ENCODE peak calls at places on chromosomes 4 and X, in four cellular contexts. T, K, J and M are unnamed samples.
A peak's percentile ranks its signal among the peaks of the same experiment; 100 is the strongest.

GRCh38 chr4:3263053-3263958 is 14.3 kb downstream of the MSANTD1 start:
- DNase-seq in T (no peak), K (no peak), J (no peak), M (no peak)

GRCh38 chrX:103793541-103793932 is 16.9 kb downstream of the PLP1 start:
- DNase-seq in J (peak; percentile 54), T (no peak), K (no peak), M (no peak)

GRCh38 chr4:105963461-105964400 is 68.5 kb downstream of the NPNT start:
- DNase-seq in J (no peak), T (no peak), K (no peak), M (no peak)

GRCh38 chr4:173013232-173013932 is 155.2 kb upstream of the GALNT7 start:
- DNase-seq in J (peak; percentile 84), T (peak; percentile 57), K (peak; percentile 51), M (no peak)

GRCh38 chr4:188162698-188163097 is 23.5 kb downstream of the TRIML1 start:
- DNase-seq in T (no peak), J (no peak), K (no peak), M (no peak)

GRCh38 chr4:84167579-84167978 is 331.5 kb downstream of the NKX6-1 start:
- DNase-seq in T (no peak), K (no peak), J (no peak), M (no peak)

GRCh38 chr4:113169368-113169767 is 119.9 kb downstream of the ANK2 start:
- DNase-seq in T (no peak), J (no peak), K (no peak), M (no peak)

GRCh38 chrX:21524008-21524407 is 134.1 kb downstream of the KLHL34 start:
- DNase-seq in J (no peak), K (no peak), T (no peak), M (peak; percentile 26)

GRCh38 chrX:135625995-135626394 is 87.4 kb upstream of the CT45A1 start:
- DNase-seq in K (peak; percentile 0), T (no peak), J (no peak), M (peak; percentile 19)

GRCh38 chr4:166257891-166258290 is 384.9 kb downstream of the TLL1 start:
- DNase-seq in T (no peak), K (no peak), J (no peak), M (no peak)

GRCh38 chr4:175560628-175561027 is 251.4 kb downstream of the GPM6A start:
- DNase-seq in J (peak; percentile 42), K (peak; percentile 72), T (no peak), M (peak; percentile 23)

GRCh38 chr4:121564840-121565375 is 131.9 kb downstream of the ANXA5 start:
- DNase-seq in J (no peak), T (no peak), K (no peak), M (no peak)

GRCh38 chr4:70892086-70892769 is 9.9 kb upstream of the MOB1B start:
- DNase-seq in T (no peak), J (peak; percentile 95), K (no peak), M (no peak)

GRCh38 chrX:39645059-39645895 is 452.5 kb downstream of the BCOR start:
- DNase-seq in K (no peak), J (no peak), T (no peak), M (no peak)

GRCh38 chrX:34467437-34467836 is 189.6 kb downstream of the TMEM47 start:
- DNase-seq in K (no peak), J (no peak), T (no peak), M (peak; percentile 46)